ENCODE peak calls at places on chromosome 16, in ten cellular contexts. T is upper lobe of right lung; Q is stomach; I is GM23248; R is SJSA1; D is cardiac muscle cell; G is A673; M is fibroblast of lung; H is CD8-positive, alpha-beta T cell; Z is esophagus squamous epithelium. V is an unnamed sample.

GRCh38 chr16:48188449-48189102 is 32.8 kb upstream of the ABCC12 start:
- DNase-seq in D (peak; percentile 10), Q (no peak), G (peak; percentile 10), I (no peak), M (no peak), Z (no peak), H (no peak), T (no peak), R (no peak), V (no peak)

GRCh38 chr16:29702307-29702706 is 23.3 kb downstream of the QPRT start:
- DNase-seq in M (no peak), Z (no peak), R (no peak), G (peak; percentile 62), H (peak; percentile 16), Q (no peak), I (no peak), T (no peak), D (no peak), V (no peak)

GRCh38 chr16:80591071-80591935 is 50.5 kb downstream of the DYNLRB2 start:
- DNase-seq in G (no peak), M (no peak), Z (no peak), D (no peak), T (no peak), R (no peak), H (no peak), I (no peak), Q (no peak), V (no peak)

GRCh38 chr16:71746442-71747046 is 22.0 kb upstream of the PHLPP2 start:
- DNase-seq in Z (no peak), H (peak; percentile 9), G (peak; percentile 61), R (peak; percentile 10), T (no peak), Q (no peak), D (peak; percentile 61), I (peak; percentile 67), M (peak; percentile 30), V (peak; percentile 60)

GRCh38 chr16:8023326-8023725 is 567.0 kb downstream of the TMEM114 start:
- DNase-seq in I (no peak), T (no peak), R (no peak), Q (no peak), H (no peak), G (no peak), M (no peak), D (no peak), Z (no peak), V (no peak)

GRCh38 chr16:68331879-68332410 is 21.1 kb downstream of the PRMT7 start:
- DNase-seq in R (peak; percentile 63), M (peak; percentile 75), I (peak; percentile 68), Z (no peak), H (no peak), T (no peak), Q (no peak), D (no peak), G (no peak), V (no peak)

GRCh38 chr16:29810699-29811169 is 1.3 kb upstream of the PRRT2 start:
- DNase-seq in H (no peak), M (no peak), D (no peak), T (no peak), I (no peak), Q (no peak), Z (no peak), R (peak; percentile 17), G (no peak), V (no peak)

GRCh38 chr16:30557397-30557949 is 701 bp downstream of the ZNF764 start:
- DNase-seq in Q (no peak), M (peak; percentile 6), H (no peak), I (peak; percentile 58), G (no peak), T (no peak), Z (no peak), D (peak; percentile 8), R (no peak), V (no peak)

GRCh38 chr16:29811896-29812665 is at the start of gene PRRT2:
- DNase-seq in I (peak; percentile 80), Z (no peak), R (no peak), D (peak; percentile 47), H (peak; percentile 9), Q (no peak), M (peak; percentile 64), T (no peak), G (peak; percentile 79), V (peak; percentile 92)

GRCh38 chr16:83772806-83773205 is 35.0 kb upstream of the HSBP1 start:
- DNase-seq in H (no peak), R (no peak), I (no peak), Q (no peak), M (no peak), T (no peak), Z (no peak), D (no peak), G (no peak), V (no peak)

GRCh38 chr16:89921699-89922476 is 1.3 kb upstream of the TUBB3 start:
- DNase-seq in H (no peak), Q (peak; percentile 58), R (peak; percentile 89), M (peak; percentile 96), I (peak; percentile 99), Z (no peak), G (peak; percentile 82), T (peak; percentile 80), D (peak; percentile 96), V (peak; percentile 56)
- H3K4me1 ChIP-seq in H (peaks cover 57% of the 10 kb centered on the region), Q (peaks cover 79% of the 10 kb centered on the region), R (peaks cover 78% of the 10 kb centered on the region), M (peaks cover 26% of the 10 kb centered on the region), I (peaks cover 44% of the 10 kb centered on the region), Z (peaks cover 67% of the 10 kb centered on the region), G (peaks cover 58% of the 10 kb centered on the region), T (peaks cover 58% of the 10 kb centered on the region), D (no peaks in the 10 kb centered on the region), V (peaks cover 36% of the 10 kb centered on the region)

GRCh38 chr16:49278944-49279725 is 2.5 kb downstream of the CBLN1 start:
- DNase-seq in I (no peak), D (no peak), G (no peak), M (no peak), T (no peak), R (no peak), Q (no peak), H (no peak), Z (no peak), V (no peak)

GRCh38 chr16:49276646-49277385 is 4.8 kb downstream of the CBLN1 start:
- DNase-seq in Q (no peak), H (no peak), Z (no peak), G (no peak), D (no peak), M (no peak), R (no peak), T (no peak), I (no peak), V (no peak)

GRCh38 chr16:49277766-49278566 is 3.7 kb downstream of the CBLN1 start:
- DNase-seq in G (no peak), D (peak; percentile 7), T (no peak), H (no peak), Z (no peak), M (no peak), I (no peak), Q (no peak), R (no peak), V (no peak)

GRCh38 chr16:49277386-49277742 is 4.3 kb downstream of the CBLN1 start:
- DNase-seq in Q (no peak), G (no peak), I (no peak), M (no peak), R (no peak), T (no peak), D (no peak), H (no peak), Z (no peak), V (no peak)

DNA sequence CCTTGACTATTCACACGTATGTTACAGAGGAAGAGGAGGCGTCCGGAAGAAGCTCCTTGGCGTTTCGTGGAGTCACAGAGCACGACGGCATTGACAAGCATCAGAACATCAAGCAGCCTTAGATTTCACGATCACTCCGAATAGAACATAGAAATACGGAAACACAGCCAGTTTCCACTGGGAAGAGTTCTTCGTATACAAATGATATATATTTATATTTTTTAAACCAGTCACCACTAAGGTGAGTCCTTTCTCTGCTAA is 3.1 kb downstream of the CBLN1 start:
- DNase-seq in Q (no peak), G (no peak), M (no peak), D (no peak), T (no peak), R (no peak), H (no peak), I (no peak), Z (no peak), V (no peak)
- H3K4me1 ChIP-seq in Q (peaks cover 77% of the 10 kb centered on the region), G (no peaks in the 10 kb centered on the region), M (no peaks in the 10 kb centered on the region), D (peaks cover 13% of the 10 kb centered on the region), T (peaks cover 6% of the 10 kb centered on the region), R (peaks cover 3% of the 10 kb centered on the region), H (no peaks in the 10 kb centered on the region), I (no peaks in the 10 kb centered on the region), Z (peaks cover 22% of the 10 kb centered on the region), V (peaks cover 5% of the 10 kb centered on the region)

DNA sequence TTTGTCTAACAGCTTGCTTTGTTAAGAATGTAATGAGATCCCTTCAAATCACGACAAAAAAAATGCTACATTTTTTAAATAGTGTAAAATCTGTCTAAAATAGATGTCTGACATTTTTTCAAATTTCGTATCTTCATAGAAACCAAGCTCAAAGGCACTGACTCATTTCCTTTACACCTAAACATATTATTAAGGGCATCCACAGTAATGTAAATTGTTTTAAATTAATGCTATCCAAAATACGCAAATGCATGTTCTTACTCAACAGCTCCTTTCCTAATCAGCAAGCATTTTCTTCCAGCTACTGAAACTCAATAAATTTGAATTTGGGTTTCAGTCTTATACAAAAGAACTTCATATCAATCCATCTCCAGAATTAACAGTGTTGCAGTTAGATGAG is 4.4 kb downstream of the C16orf87 start:
- DNase-seq in G (peak; percentile 25), D (no peak), T (no peak), Z (no peak), I (peak; percentile 9), R (no peak), M (peak; percentile 43), H (no peak), Q (no peak), V (no peak)
- H3K4me1 ChIP-seq in G (peaks cover 24% of the 10 kb centered on the region), D (peaks cover 20% of the 10 kb centered on the region), T (peaks cover 9% of the 10 kb centered on the region), Z (peaks cover under 1% of the 10 kb centered on the region), I (peaks cover 35% of the 10 kb centered on the region), R (peaks cover 31% of the 10 kb centered on the region), M (peaks cover 11% of the 10 kb centered on the region), H (peaks cover 9% of the 10 kb centered on the region), Q (peaks cover 15% of the 10 kb centered on the region), V (peaks cover 22% of the 10 kb centered on the region)

GRCh38 chr16:56941092-56941491 is 9.2 kb downstream of the HERPUD1 start:
- DNase-seq in R (no peak), D (no peak), Z (no peak), T (no peak), H (no peak), G (no peak), I (no peak), Q (no peak), M (no peak), V (no peak)

GRCh38 chr16:56939801-56940200 is 7.9 kb downstream of the HERPUD1 start:
- DNase-seq in Q (no peak), Z (no peak), T (no peak), I (no peak), R (no peak), G (no peak), H (no peak), D (no peak), M (no peak), V (no peak)

GRCh38 chr16:56938664-56939513 is 6.9 kb downstream of the HERPUD1 start:
- DNase-seq in G (no peak), D (no peak), Z (no peak), Q (no peak), H (peak; percentile 16), M (no peak), T (no peak), I (no peak), R (no peak), V (no peak)

GRCh38 chr16:56943761-56944375 is 11.9 kb downstream of the HERPUD1 start:
- DNase-seq in H (no peak), Z (no peak), T (no peak), D (no peak), Q (no peak), R (no peak), G (no peak), I (no peak), M (no peak), V (no peak)

GRCh38 chr16:56941856-56942331 is 10.0 kb downstream of the HERPUD1 start:
- DNase-seq in R (no peak), G (no peak), T (no peak), D (no peak), Z (no peak), I (no peak), M (no peak), H (no peak), Q (no peak), V (no peak)
- H3K4me1 ChIP-seq in R (no peaks in the 10 kb centered on the region), G (peaks cover 13% of the 10 kb centered on the region), T (peaks cover 65% of the 10 kb centered on the region), D (no peaks in the 10 kb centered on the region), Z (no peaks in the 10 kb centered on the region), I (peaks cover 8% of the 10 kb centered on the region), M (peaks cover 9% of the 10 kb centered on the region), H (peaks cover 32% of the 10 kb centered on the region), Q (peaks cover 74% of the 10 kb centered on the region), V (no peaks in the 10 kb centered on the region)